ENCODE peak calls at places on chromosomes 12 and 14, in eight cellular contexts. R, K, F, T, E, A, O and D are unnamed samples.

GRCh38 chr12:89461649-89462612 is 62.7 kb downstream of the GALNT4 start:
- DNase-seq in R (no peak), K (peak), F (peak), T (no peak), E (no peak), A (no peak), O (no peak), D (no peak)

GRCh38 chr12:85509857-85510256 is 229.8 kb downstream of the ALX1 start:
- DNase-seq in R (no peak), K (no peak), F (peak), T (no peak), E (no peak), A (no peak), O (no peak), D (no peak)

GRCh38 chr12:104290855-104291254 is 12.7 kb upstream of the EID3 start:
- DNase-seq in R (no peak), K (no peak), F (no peak), T (no peak), E (no peak), A (no peak), O (no peak), D (no peak)

GRCh38 chr12:16350682-16351081 is 3.2 kb downstream of the MGST1 start:
- DNase-seq in R (no peak), K (peak), F (peak), T (peak), E (peak), A (no peak), O (no peak), D (no peak)

GRCh38 chr14:94523265-94523664 is 14.0 kb upstream of the SERPINA12 start:
- DNase-seq in R (no peak), K (no peak), F (no peak), T (no peak), E (no peak), A (no peak), O (no peak), D (no peak)

GRCh38 chr12:109621864-109622485 is 48.4 kb downstream of the MVK start:
- DNase-seq in R (no peak), K (peak), F (no peak), T (no peak), E (no peak), A (no peak), O (no peak), D (no peak)

GRCh38 chr12:45655186-45655585 is 74.3 kb upstream of the ARID2 start:
- DNase-seq in R (no peak), K (peak), F (peak), T (no peak), E (no peak), A (no peak), O (no peak), D (no peak)

GRCh38 chr14:51129130-51129529 is 34.2 kb upstream of the TRIM9 start:
- DNase-seq in R (no peak), K (no peak), F (no peak), T (no peak), E (no peak), A (no peak), O (no peak), D (no peak)

GRCh38 chr12:53593031-53593430 is 33.2 kb downstream of the ATF7 start:
- DNase-seq in R (no peak), K (no peak), F (no peak), T (no peak), E (no peak), A (no peak), O (no peak), D (no peak)

GRCh38 chr14:91078095-91078737 is 17.8 kb upstream of the RPS6KA5 start:
- DNase-seq in R (no peak), K (no peak), F (no peak), T (no peak), E (no peak), A (no peak), O (no peak), D (no peak)

GRCh38 chr12:21538259-21538658 is 12.2 kb downstream of the SPX start:
- DNase-seq in R (no peak), K (no peak), F (no peak), T (no peak), E (no peak), A (no peak), O (no peak), D (no peak)

GRCh38 chr12:64450711-64451486 is 1.0 kb upstream of the TBK1 start:
- DNase-seq in R (peak), K (peak), F (peak), T (no peak), E (no peak), A (no peak), O (no peak), D (no peak)

GRCh38 chr14:50944647-50945413 is 547 bp upstream of the PYGL start:
- DNase-seq in R (peak), K (no peak), F (peak), T (peak), E (peak), A (no peak), O (peak), D (peak)

GRCh38 chr14:100679170-100679569 is 47.5 kb upstream of the DLK1 start:
- DNase-seq in R (no peak), K (no peak), F (no peak), T (no peak), E (no peak), A (no peak), O (no peak), D (no peak)

GRCh38 chr12:116862167-116862566 is 19.1 kb downstream of the HRK start:
- DNase-seq in R (no peak), K (no peak), F (no peak), T (no peak), E (no peak), A (no peak), O (no peak), D (no peak)

GRCh38 chr12:42921741-42922511 is 332.4 kb upstream of the PRICKLE1 start:
- DNase-seq in R (no peak), K (no peak), F (peak), T (no peak), E (no peak), A (no peak), O (no peak), D (no peak)

GRCh38 chr14:67526676-67527459 is 6.2 kb upstream of the PLEKHH1 start:
- DNase-seq in R (peak), K (peak), F (peak), T (peak), E (no peak), A (no peak), O (no peak), D (no peak)

GRCh38 chr12:6899837-6900519 is 4.6 kb upstream of the LRRC23 start:
- DNase-seq in R (peak), K (no peak), F (no peak), T (peak), E (no peak), A (no peak), O (peak), D (peak)

GRCh38 chr14:105176513-105176912 is 4.6 kb downstream of the NUDT14 start:
- DNase-seq in R (no peak), K (no peak), F (no peak), T (no peak), E (no peak), A (no peak), O (no peak), D (no peak)

GRCh38 chr14:101665478-101666078 is 95.9 kb upstream of the PPP2R5C start:
- DNase-seq in R (peak), K (peak), F (peak), T (peak), E (no peak), A (no peak), O (no peak), D (no peak)

GRCh38 chr12:79691299-79692248 is 810 bp upstream of the PAWR start:
- DNase-seq in R (peak), K (no peak), F (peak), T (no peak), E (no peak), A (no peak), O (no peak), D (no peak)

GRCh38 chr14:62667515-62667914 is 377.7 kb downstream of the KCNH5 start:
- DNase-seq in R (no peak), K (no peak), F (no peak), T (no peak), E (no peak), A (no peak), O (no peak), D (no peak)

GRCh38 chr12:11794751-11795150 is 145.3 kb downstream of the ETV6 start:
- DNase-seq in R (no peak), K (no peak), F (no peak), T (no peak), E (no peak), A (no peak), O (no peak), D (no peak)

GRCh38 chr14:69768873-69769272 is 1.9 kb downstream of the SRSF5 start:
- DNase-seq in R (no peak), K (no peak), F (peak), T (no peak), E (no peak), A (no peak), O (no peak), D (no peak)

GRCh38 chr14:64702493-64703392 is 1.5 kb upstream of the PLEKHG3 start:
- DNase-seq in R (peak), K (peak), F (peak), T (no peak), E (peak), A (no peak), O (no peak), D (no peak)

GRCh38 chr14:101017209-101017608 is 113.7 kb upstream of the RTL1 start:
- DNase-seq in R (no peak), K (no peak), F (no peak), T (no peak), E (peak), A (no peak), O (no peak), D (no peak)

GRCh38 chr12:42483534-42483857 is 106.0 kb downstream of the PRICKLE1 start:
- DNase-seq in R (no peak), K (no peak), F (peak), T (peak), E (no peak), A (no peak), O (peak), D (peak)

GRCh38 chr12:30823140-30823669 is 68.5 kb upstream of the CAPRIN2 start:
- DNase-seq in R (peak), K (peak), F (no peak), T (peak), E (no peak), A (no peak), O (peak), D (no peak)

GRCh38 chr14:99605299-99605961 is 1.4 kb upstream of the CCDC85C start:
- DNase-seq in R (peak), K (peak), F (peak), T (peak), E (peak), A (no peak), O (peak), D (no peak)

GRCh38 chr14:96893966-96894622 is 96.9 kb downstream of the VRK1 start:
- DNase-seq in R (no peak), K (no peak), F (no peak), T (no peak), E (no peak), A (no peak), O (no peak), D (no peak)

GRCh38 chr12:28190321-28191017 is at the start of gene CCDC91:
- DNase-seq in R (peak), K (peak), F (peak), T (peak), E (peak), A (peak), O (peak), D (no peak)

GRCh38 chr12:115155665-115156645 is 472.0 kb upstream of the TBX3 start:
- DNase-seq in R (no peak), K (no peak), F (peak), T (no peak), E (no peak), A (no peak), O (no peak), D (no peak)

GRCh38 chr12:79715308-79715707 is 24.5 kb upstream of the PAWR start:
- DNase-seq in R (no peak), K (no peak), F (no peak), T (no peak), E (no peak), A (no peak), O (no peak), D (no peak)

GRCh38 chr12:93347054-93347786 is 30.5 kb upstream of the NUDT4 start:
- DNase-seq in R (no peak), K (no peak), F (no peak), T (no peak), E (no peak), A (no peak), O (no peak), D (no peak)

GRCh38 chr14:20295067-20295466 is 10.7 kb downstream of the TTC5 start:
- DNase-seq in R (no peak), K (no peak), F (no peak), T (no peak), E (no peak), A (no peak), O (no peak), D (no peak)

GRCh38 chr14:37172024-37172869 is at the start of gene SLC25A21:
- DNase-seq in R (peak), K (peak), F (peak), T (peak), E (peak), A (peak), O (peak), D (peak)

GRCh38 chr14:72503696-72504368 is 390.1 kb downstream of the DPF3 start:
- DNase-seq in R (no peak), K (no peak), F (peak), T (no peak), E (no peak), A (no peak), O (no peak), D (no peak)

GRCh38 chr14:55198749-55199148 is 7.4 kb upstream of the DLGAP5 start:
- DNase-seq in R (no peak), K (no peak), F (no peak), T (no peak), E (no peak), A (no peak), O (no peak), D (no peak)

DNA sequence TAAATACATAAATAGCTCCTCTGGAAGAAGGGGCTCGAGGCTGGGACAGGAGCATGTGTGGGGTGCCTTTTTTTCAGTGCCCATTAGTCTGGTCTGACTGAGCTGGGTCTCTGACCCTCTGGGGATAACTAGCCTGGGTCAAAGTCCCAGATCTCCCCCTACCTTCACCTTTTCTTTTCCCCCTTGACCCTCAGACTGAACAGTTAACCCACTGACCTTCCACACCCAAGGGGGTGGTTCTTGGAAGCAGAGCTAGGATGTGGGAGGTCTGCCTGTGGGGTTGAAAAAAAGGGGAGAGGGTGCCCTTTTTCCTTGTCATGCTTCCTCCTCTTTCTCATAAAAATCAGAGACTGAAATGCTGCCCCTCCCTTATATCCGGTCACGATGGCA is 925 bp upstream of the GLI1 start:
- DNase-seq in R (no peak), K (no peak), F (no peak), T (no peak), E (peak), A (no peak), O (no peak), D (no peak)
- H3K27ac ChIP-seq in R (peak), K (no peak), F (peak), T (peak), E (peak), A (no peak), O (peak), D (peak)

GRCh38 chr12:69348162-69348938 is at the start of gene LYZ:
- DNase-seq in R (no peak), K (no peak), F (no peak), T (no peak), E (no peak), A (no peak), O (no peak), D (no peak)
- H3K27ac ChIP-seq in R (peak), K (no peak), F (no peak), T (no peak), E (no peak), A (no peak), O (no peak), D (peak)

GRCh38 chr12:75938189-75938588 is 93.4 kb downstream of the PHLDA1 start:
- DNase-seq in R (no peak), K (no peak), F (no peak), T (no peak), E (no peak), A (no peak), O (no peak), D (no peak)

GRCh38 chr12:75936525-75937450 is 94.8 kb downstream of the PHLDA1 start:
- DNase-seq in R (no peak), K (no peak), F (no peak), T (no peak), E (no peak), A (no peak), O (no peak), D (no peak)

GRCh38 chr12:75933136-75933535 is 98.4 kb downstream of the PHLDA1 start:
- DNase-seq in R (no peak), K (no peak), F (peak), T (no peak), E (no peak), A (no peak), O (no peak), D (no peak)

GRCh38 chr12:75939016-75939642 is 92.4 kb downstream of the PHLDA1 start:
- DNase-seq in R (no peak), K (no peak), F (no peak), T (no peak), E (no peak), A (no peak), O (no peak), D (no peak)

DNA sequence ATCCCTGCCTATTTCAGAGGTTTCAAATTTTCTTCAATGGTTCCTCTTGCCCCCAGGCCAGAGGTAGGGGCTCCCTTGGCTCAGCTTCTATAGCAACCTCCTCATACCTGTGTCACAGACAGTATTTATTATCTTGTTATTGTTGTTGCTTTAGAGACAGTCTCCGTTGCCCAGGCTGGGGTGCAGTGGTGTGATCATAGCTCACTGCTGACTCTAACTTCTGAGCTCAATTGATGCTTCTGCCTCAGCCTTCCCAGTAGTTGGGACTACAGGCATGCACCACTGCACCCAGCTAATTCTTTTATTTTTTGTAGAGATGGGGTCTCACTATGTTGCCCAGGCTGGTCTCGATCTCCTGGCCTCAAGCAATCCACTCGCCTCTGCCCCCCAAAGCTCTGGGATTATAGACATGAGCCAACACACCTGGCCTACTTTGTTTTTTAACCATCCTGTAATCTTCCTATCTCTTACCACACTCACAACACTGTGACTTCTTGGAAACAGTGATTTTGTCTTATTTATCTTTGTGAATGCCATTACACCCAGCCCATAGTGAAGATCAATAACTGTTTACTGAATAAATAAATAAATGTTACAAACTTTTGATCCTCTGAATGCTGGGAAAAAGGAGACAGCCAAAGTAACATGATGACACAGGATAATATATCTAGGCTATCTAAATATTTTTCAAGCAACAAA is 95.9 kb downstream of the PHLDA1 start:
- DNase-seq in R (no peak), K (no peak), F (no peak), T (no peak), E (no peak), A (no peak), O (no peak), D (no peak)
- H3K27ac ChIP-seq in R (no peak), K (no peak), F (no peak), T (peak), E (no peak), A (no peak), O (no peak), D (no peak)

DNA sequence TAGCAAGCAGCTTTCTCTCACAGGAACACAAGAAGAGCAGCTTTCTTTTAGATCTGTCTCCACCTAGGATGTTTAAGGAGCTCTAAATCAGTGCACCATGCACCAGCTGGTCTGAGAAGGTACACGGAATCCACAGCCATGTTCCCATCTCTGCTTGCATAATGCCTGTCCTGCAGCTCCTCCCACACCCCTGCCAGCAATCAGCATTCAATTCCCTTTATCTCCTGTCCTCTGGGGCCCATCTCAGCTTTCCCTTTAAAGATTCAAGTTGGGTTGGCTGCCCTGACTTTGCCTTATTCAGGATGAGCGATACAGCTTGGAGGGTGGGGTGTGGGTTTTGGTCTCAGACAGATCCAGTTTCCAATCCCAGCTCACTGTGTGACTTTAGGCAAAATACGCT is 826.3 kb downstream of the BCL11B start:
- DNase-seq in R (no peak), K (no peak), F (no peak), T (no peak), E (no peak), A (no peak), O (no peak), D (no peak)
- H3K27ac ChIP-seq in R (no peak), K (no peak), F (no peak), T (no peak), E (no peak), A (no peak), O (no peak), D (no peak)

DNA sequence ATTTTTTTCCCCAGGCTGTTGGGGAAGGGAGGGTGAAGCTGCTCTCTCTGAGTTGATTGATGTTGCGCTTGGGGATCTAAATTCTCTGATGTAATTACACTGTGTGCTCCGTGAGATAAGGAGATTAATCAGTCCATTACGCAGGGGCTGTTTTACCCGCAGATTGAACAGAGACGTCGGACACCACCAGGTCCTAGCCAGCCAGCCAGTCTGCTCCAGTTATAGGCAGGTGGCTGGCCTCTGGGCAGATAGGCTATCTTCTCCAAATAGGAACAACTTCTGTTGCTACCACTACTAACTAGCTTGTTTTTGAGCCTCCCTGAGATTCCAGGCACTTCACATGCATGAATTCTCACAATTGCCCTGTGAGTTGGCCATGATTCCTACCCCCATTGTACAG is 91.1 kb downstream of the SRRM4 start:
- DNase-seq in R (no peak), K (no peak), F (no peak), T (no peak), E (no peak), A (no peak), O (no peak), D (no peak)
- H3K27ac ChIP-seq in R (no peak), K (no peak), F (no peak), T (no peak), E (no peak), A (no peak), O (no peak), D (no peak)